ENCODE peak calls at places on chromosomes 12 and 14, in seven cellular contexts. N, Y, W, U, K, T and J are unnamed samples.

GRCh38 chr14:52848626-52849025 is 57.2 kb upstream of the GNPNAT1 start:
- DNase-seq in N (no peak), Y (no peak), W (no peak), U (no peak), K (no peak), T (no peak), J (no peak)

GRCh38 chr12:81950871-81951270 is 191.7 kb upstream of the PPFIA2 start:
- DNase-seq in N (no peak), Y (no peak), W (no peak), U (no peak), K (no peak), T (no peak), J (no peak)

GRCh38 chr14:20522332-20522731 is 17.0 kb downstream of the RNASE10 start:
- DNase-seq in N (no peak), Y (no peak), W (no peak), U (no peak), K (no peak), T (no peak), J (no peak)

GRCh38 chr14:74712499-74713394 is at the start of the genes AREL1 and FCF1:
- DNase-seq in N (peak; percentile 93), Y (peak; percentile 74), W (peak; percentile 89), U (no peak), K (peak; percentile 73), T (peak; percentile 74), J (no peak)

GRCh38 chr12:49636979-49637378 is 13.6 kb downstream of the PRPF40B start:
- DNase-seq in N (peak; percentile 68), Y (peak; percentile 46), W (peak; percentile 59), U (peak; percentile 29), K (peak; percentile 48), T (peak; percentile 66), J (no peak)

GRCh38 chr14:73770977-73771847 is 57.0 kb upstream of the PNMA1 start:
- DNase-seq in N (no peak), Y (no peak), W (no peak), U (no peak), K (no peak), T (no peak), J (no peak)

GRCh38 chr12:127425474-127425873 is 841.5 kb upstream of the TMEM132C start:
- DNase-seq in N (no peak), Y (no peak), W (no peak), U (no peak), K (no peak), T (no peak), J (no peak)

GRCh38 chr14:69693823-69694729 is 72.9 kb upstream of the SRSF5 start:
- DNase-seq in N (no peak), Y (peak; percentile 87), W (peak; percentile 23), U (no peak), K (no peak), T (no peak), J (no peak)

GRCh38 chr14:68703093-68703492 is 89.8 kb downstream of the ZFP36L1 start:
- DNase-seq in N (no peak), Y (no peak), W (peak; percentile 91), U (no peak), K (no peak), T (no peak), J (no peak)

GRCh38 chr12:6426882-6427671 is 17.7 kb upstream of the CD27 start:
- DNase-seq in N (no peak), Y (no peak), W (no peak), U (no peak), K (peak; percentile 81), T (no peak), J (no peak)

GRCh38 chr12:66467932-66468331 is 165.6 kb downstream of the HELB start:
- DNase-seq in N (peak; percentile 16), Y (no peak), W (no peak), U (no peak), K (no peak), T (no peak), J (no peak)

GRCh38 chr12:19741132-19741489 is 301.8 kb downstream of the AEBP2 start:
- DNase-seq in N (no peak), Y (no peak), W (no peak), U (no peak), K (no peak), T (no peak), J (no peak)

GRCh38 chr12:56326533-56326932 is 7.3 kb downstream of the PAN2 start:
- DNase-seq in N (no peak), Y (peak; percentile 28), W (no peak), U (no peak), K (no peak), T (no peak), J (no peak)

GRCh38 chr12:2689879-2690278 is 104.9 kb upstream of the FKBP4 start:
- DNase-seq in N (no peak), Y (no peak), W (no peak), U (no peak), K (no peak), T (no peak), J (no peak)

GRCh38 chr12:32877670-32878459 is 18.7 kb downstream of the PKP2 start:
- DNase-seq in N (no peak), Y (peak; percentile 75), W (no peak), U (no peak), K (no peak), T (no peak), J (no peak)

GRCh38 chr12:29026419-29026818 is 122.7 kb upstream of the FAR2 start:
- DNase-seq in N (no peak), Y (no peak), W (no peak), U (no peak), K (no peak), T (no peak), J (peak; percentile 4)

GRCh38 chr12:117470804-117471203 is 109.4 kb upstream of the NOS1 start:
- DNase-seq in N (no peak), Y (no peak), W (peak; percentile 17), U (no peak), K (no peak), T (no peak), J (no peak)

GRCh38 chr12:48696626-48697025 is 14.6 kb upstream of the KANSL2 start:
- DNase-seq in N (no peak), Y (no peak), W (no peak), U (no peak), K (no peak), T (no peak), J (no peak)